ENCODE peak calls at places on chromosomes 2 and 18, in four cellular contexts. A is stromal cell of bone marrow, C is brain pericyte, N is endothelial cell of umbilical vein. O is an unnamed sample.
A peak's percentile ranks its signal among the peaks of the same experiment; 100 is the strongest.

GRCh38 chr2:25169073-25169470 is 692 bp upstream of the POMC start:
- DNase-seq in A (no peak), C (no peak), N (no peak), O (no peak)

GRCh38 chr2:33606622-33607021 is 7.5 kb upstream of the FAM98A start:
- DNase-seq in A (no peak), C (no peak), N (no peak), O (no peak)

GRCh38 chr2:160252278-160252887 is 52.3 kb upstream of the ITGB6 start:
- DNase-seq in A (no peak), C (no peak), N (peak; percentile 58), O (no peak)

GRCh38 chr2:6883448-6884122 is 6.0 kb downstream of the RSAD2 start:
- DNase-seq in A (no peak), C (no peak), N (no peak), O (no peak)

GRCh38 chr2:16051046-16051489 is 110.7 kb downstream of the MYCN start:
- DNase-seq in A (no peak), C (no peak), N (no peak), O (no peak)

GRCh38 chr2:237201461-237202287 is 116.0 kb downstream of the COPS8 start:
- DNase-seq in A (peak; percentile 93), C (peak; percentile 84), N (no peak), O (no peak)

GRCh38 chr2:10520154-10520553 is 72.0 kb upstream of the ODC1 start:
- DNase-seq in A (no peak), C (no peak), N (no peak), O (no peak)

GRCh38 chr2:191064590-191064989 is 50.6 kb upstream of the STAT1 start:
- DNase-seq in A (no peak), C (no peak), N (no peak), O (no peak)

GRCh38 chr2:127695491-127696472 is 5.5 kb upstream of the SFT2D3 start:
- DNase-seq in A (no peak), C (no peak), N (peak; percentile 75), O (no peak)

GRCh38 chr18:614980-615607 is 18.3 kb downstream of the CLUL1 start:
- DNase-seq in A (no peak), C (no peak), N (no peak), O (no peak)

GRCh38 chr18:32576296-32576916 is 105.7 kb upstream of the GAREM1 start:
- DNase-seq in A (no peak), C (no peak), N (peak; percentile 25), O (no peak)

GRCh38 chr2:177275041-177275440 is 10.5 kb upstream of the NFE2L2 start:
- DNase-seq in A (peak; percentile 85), C (peak; percentile 84), N (peak; percentile 86), O (no peak)

GRCh38 chr2:186347472-186347871 is 138.6 kb upstream of the ZC3H15 start:
- DNase-seq in A (peak; percentile 17), C (no peak), N (peak; percentile 44), O (no peak)

GRCh38 chr18:76721207-76721996 is 101.0 kb upstream of the ZNF236 start:
- DNase-seq in A (no peak), C (no peak), N (no peak), O (no peak)

GRCh38 chr18:54147439-54147838 is 77.0 kb downstream of the MBD2 start:
- DNase-seq in A (no peak), C (no peak), N (no peak), O (no peak)

GRCh38 chr2:238379096-238379810 is 47.5 kb upstream of the ASB1 start:
- DNase-seq in A (peak; percentile 21), C (no peak), N (peak; percentile 62), O (peak; percentile 77)

GRCh38 chr18:62663731-62664336 is 51.5 kb upstream of the PHLPP1 start:
- DNase-seq in A (peak; percentile 66), C (peak; percentile 12), N (no peak), O (peak; percentile 3)

GRCh38 chr2:132651115-132652099 is 18.6 kb downstream of the LYPD1 start:
- DNase-seq in A (peak; percentile 67), C (no peak), N (peak; percentile 73), O (no peak)

GRCh38 chr18:36215577-36215976 is 28.3 kb downstream of the MOCOS start:
- DNase-seq in A (no peak), C (no peak), N (no peak), O (no peak)

GRCh38 chr2:16665746-16666452 is at the start of gene CYRIA:
- DNase-seq in A (no peak), C (no peak), N (no peak), O (no peak)

GRCh38 chr2:60530228-60530627 is 23.2 kb downstream of the BCL11A start:
- DNase-seq in A (no peak), C (no peak), N (no peak), O (no peak)

GRCh38 chr2:233479616-233480489 is 86.7 kb downstream of the USP40 start:
- DNase-seq in A (no peak), C (no peak), N (no peak), O (no peak)

GRCh38 chr2:55779459-55780421 is 86.1 kb upstream of the PNPT1 start:
- DNase-seq in A (no peak), C (no peak), N (peak; percentile 93), O (peak; percentile 91)

GRCh38 chr2:112831380-112831930 is 5.1 kb downstream of the IL1B start:
- DNase-seq in A (no peak), C (no peak), N (peak; percentile 51), O (no peak)

GRCh38 chr2:133652407-133652806 is 84.1 kb upstream of the NCKAP5 start:
- DNase-seq in A (peak; percentile 42), C (no peak), N (no peak), O (no peak)

GRCh38 chr2:3303583-3304406 is 73.8 kb downstream of the EIPR1 start:
- DNase-seq in A (peak; percentile 57), C (peak; percentile 60), N (peak; percentile 85), O (peak; percentile 3)

GRCh38 chr2:108573070-108573469 is 38.8 kb downstream of the LIMS1 start:
- DNase-seq in A (peak; percentile 81), C (no peak), N (no peak), O (no peak)

GRCh38 chr2:173043466-173043865 is 32.2 kb upstream of the MAP3K20 start:
- DNase-seq in A (no peak), C (no peak), N (no peak), O (no peak)

GRCh38 chr2:177449159-177449558 is 56.6 kb downstream of the AGPS start:
- DNase-seq in A (no peak), C (no peak), N (no peak), O (no peak)

GRCh38 chr2:240455719-240456606 is 20.5 kb downstream of the GPC1 start:
- DNase-seq in A (no peak), C (no peak), N (no peak), O (no peak)

GRCh38 chr2:160501370-160501769 is 7.8 kb upstream of the RBMS1 start:
- DNase-seq in A (no peak), C (no peak), N (no peak), O (no peak)

GRCh38 chr18:68152770-68153169 is 562.1 kb downstream of the TMX3 start:
- DNase-seq in A (no peak), C (no peak), N (no peak), O (no peak)

GRCh38 chr2:110990440-110990839 is 130.3 kb upstream of the BCL2L11 start:
- DNase-seq in A (no peak), C (no peak), N (no peak), O (no peak)

GRCh38 chr18:54843302-54843701 is 15.0 kb downstream of the RAB27B start:
- DNase-seq in A (no peak), C (no peak), N (no peak), O (peak; percentile 9)

O was measured in HS-5.